ENCODE peak calls at places on chromosomes 3 and 15, in six cellular contexts. One of them, this sample, is unnamed.

GRCh38 chr3:175728566-175728965 is 869.4 kb downstream of the NAALADL2 start:
- DNase-seq in amniotic epithelial cell: peak; percentile 24
- DNase-seq in activated T-helper 1 cell treated with Interleukin-2 at 50 U/mL for 16 hours: no peak
- DNase-seq in colonic mucosa: no peak
- DNase-seq in foreskin fibroblast: peak; percentile 29
- DNase-seq in left colon: no peak
- DNase-seq in this sample: no peak

GRCh38 chr3:37645801-37646380 is 215.8 kb upstream of the CTDSPL start:
- DNase-seq in amniotic epithelial cell: no peak
- DNase-seq in activated T-helper 1 cell treated with Interleukin-2 at 50 U/mL for 16 hours: no peak
- DNase-seq in colonic mucosa: no peak
- DNase-seq in foreskin fibroblast: no peak
- DNase-seq in left colon: no peak
- DNase-seq in this sample: no peak

GRCh38 chr15:100349696-100350433 is 8.1 kb upstream of the ADAMTS17 start:
- DNase-seq in amniotic epithelial cell: peak; percentile 84
- DNase-seq in activated T-helper 1 cell treated with Interleukin-2 at 50 U/mL for 16 hours: peak; percentile 70
- DNase-seq in colonic mucosa: peak; percentile 96
- DNase-seq in foreskin fibroblast: peak; percentile 71
- DNase-seq in left colon: peak; percentile 95
- DNase-seq in this sample: peak; percentile 64

GRCh38 chr3:130905551-130905950 is 11.7 kb downstream of the ATP2C1 start:
- DNase-seq in amniotic epithelial cell: peak; percentile 64
- DNase-seq in activated T-helper 1 cell treated with Interleukin-2 at 50 U/mL for 16 hours: no peak
- DNase-seq in colonic mucosa: no peak
- DNase-seq in foreskin fibroblast: peak; percentile 78
- DNase-seq in left colon: no peak
- DNase-seq in this sample: no peak

GRCh38 chr3:52524258-52524751 is 9.4 kb downstream of the NT5DC2 start:
- DNase-seq in amniotic epithelial cell: no peak
- DNase-seq in activated T-helper 1 cell treated with Interleukin-2 at 50 U/mL for 16 hours: no peak
- DNase-seq in colonic mucosa: no peak
- DNase-seq in foreskin fibroblast: no peak
- DNase-seq in left colon: no peak
- DNase-seq in this sample: no peak

GRCh38 chr3:69866988-69867720 is 127.9 kb downstream of the MITF start:
- DNase-seq in amniotic epithelial cell: peak; percentile 32
- DNase-seq in activated T-helper 1 cell treated with Interleukin-2 at 50 U/mL for 16 hours: no peak
- DNase-seq in colonic mucosa: no peak
- DNase-seq in foreskin fibroblast: no peak
- DNase-seq in left colon: no peak
- DNase-seq in this sample: no peak

GRCh38 chr3:34405159-34405558 is 606.7 kb downstream of the PDCD6IP start:
- DNase-seq in amniotic epithelial cell: no peak
- DNase-seq in activated T-helper 1 cell treated with Interleukin-2 at 50 U/mL for 16 hours: no peak
- DNase-seq in colonic mucosa: no peak
- DNase-seq in foreskin fibroblast: no peak
- DNase-seq in left colon: no peak
- DNase-seq in this sample: no peak

GRCh38 chr3:17047904-17048303 is 163.1 kb downstream of the PLCL2 start:
- DNase-seq in amniotic epithelial cell: no peak
- DNase-seq in activated T-helper 1 cell treated with Interleukin-2 at 50 U/mL for 16 hours: no peak
- DNase-seq in colonic mucosa: no peak
- DNase-seq in foreskin fibroblast: no peak
- DNase-seq in left colon: no peak
- DNase-seq in this sample: no peak

GRCh38 chr3:45054196-45054857 is 28.2 kb downstream of the CLEC3B start:
- DNase-seq in amniotic epithelial cell: peak; percentile 88
- DNase-seq in activated T-helper 1 cell treated with Interleukin-2 at 50 U/mL for 16 hours: no peak
- DNase-seq in colonic mucosa: no peak
- DNase-seq in foreskin fibroblast: peak; percentile 92
- DNase-seq in left colon: no peak
- DNase-seq in this sample: no peak

GRCh38 chr3:190517696-190518095 is 3.8 kb downstream of the IL1RAP start:
- DNase-seq in amniotic epithelial cell: peak; percentile 80
- DNase-seq in activated T-helper 1 cell treated with Interleukin-2 at 50 U/mL for 16 hours: no peak
- DNase-seq in colonic mucosa: no peak
- DNase-seq in foreskin fibroblast: peak; percentile 70
- DNase-seq in left colon: no peak
- DNase-seq in this sample: no peak

GRCh38 chr15:42059661-42060476 is 34.5 kb downstream of the PLA2G4D start:
- DNase-seq in amniotic epithelial cell: peak; percentile 22
- DNase-seq in activated T-helper 1 cell treated with Interleukin-2 at 50 U/mL for 16 hours: peak; percentile 43
- DNase-seq in colonic mucosa: peak; percentile 78
- DNase-seq in foreskin fibroblast: peak; percentile 5
- DNase-seq in left colon: peak; percentile 77
- DNase-seq in this sample: no peak

GRCh38 chr15:71414778-71415177 is 299.5 kb downstream of the THSD4 start:
- DNase-seq in amniotic epithelial cell: no peak
- DNase-seq in activated T-helper 1 cell treated with Interleukin-2 at 50 U/mL for 16 hours: no peak
- DNase-seq in colonic mucosa: no peak
- DNase-seq in foreskin fibroblast: no peak
- DNase-seq in left colon: no peak
- DNase-seq in this sample: no peak

GRCh38 chr3:46524832-46525231 is 27.1 kb downstream of the RTP3 start:
- DNase-seq in amniotic epithelial cell: no peak
- DNase-seq in activated T-helper 1 cell treated with Interleukin-2 at 50 U/mL for 16 hours: no peak
- DNase-seq in colonic mucosa: no peak
- DNase-seq in foreskin fibroblast: no peak
- DNase-seq in left colon: no peak
- DNase-seq in this sample: no peak

GRCh38 chr3:4426782-4427344 is 40.2 kb downstream of the SUMF1 start:
- DNase-seq in amniotic epithelial cell: peak; percentile 90
- DNase-seq in activated T-helper 1 cell treated with Interleukin-2 at 50 U/mL for 16 hours: no peak
- DNase-seq in colonic mucosa: no peak
- DNase-seq in foreskin fibroblast: peak; percentile 88
- DNase-seq in left colon: no peak
- DNase-seq in this sample: no peak

GRCh38 chr3:47867451-47868017 is 64.6 kb downstream of the DHX30 start:
- DNase-seq in amniotic epithelial cell: no peak
- DNase-seq in activated T-helper 1 cell treated with Interleukin-2 at 50 U/mL for 16 hours: no peak
- DNase-seq in colonic mucosa: no peak
- DNase-seq in foreskin fibroblast: no peak
- DNase-seq in left colon: no peak
- DNase-seq in this sample: no peak

GRCh38 chr3:143951351-143951971 is 20.2 kb upstream of the DIPK2A start:
- DNase-seq in amniotic epithelial cell: peak; percentile 39
- DNase-seq in activated T-helper 1 cell treated with Interleukin-2 at 50 U/mL for 16 hours: no peak
- DNase-seq in colonic mucosa: no peak
- DNase-seq in foreskin fibroblast: no peak
- DNase-seq in left colon: no peak
- DNase-seq in this sample: no peak

GRCh38 chr3:44561076-44561475 is 6.1 kb downstream of the ZKSCAN7 start:
- DNase-seq in amniotic epithelial cell: no peak
- DNase-seq in activated T-helper 1 cell treated with Interleukin-2 at 50 U/mL for 16 hours: no peak
- DNase-seq in colonic mucosa: no peak
- DNase-seq in foreskin fibroblast: no peak
- DNase-seq in left colon: no peak
- DNase-seq in this sample: no peak